ENCODE peak calls at places on chromosomes 11 and 22, in nine cellular contexts. D is suprapubic skin; U is pancreas; S is lower lobe of right lung; E is endothelial cell of umbilical vein; Q is HCT116; N is CD8-positive, alpha-beta T cell; L is uterus; T is endodermal cell. Y is an unnamed sample. For H3K4me1 and H3K36me3, the result is how much of the 10 kb centered on the place peaks cover.

GRCh38 chr11:26841818-26842457 is 120.1 kb upstream of the SLC5A12 start:
- DNase-seq in U (no peak), E (no peak), L (no peak), T (no peak), Q (no peak), D (no peak), N (no peak), S (no peak), Y (no peak)

GRCh38 chr22:37638351-37639069 is 959 bp upstream of the SH3BP1 start:
- DNase-seq in S (no peak), D (no peak), T (peak), U (no peak), E (no peak), N (peak), Q (no peak), L (no peak), Y (no peak)

GRCh38 chr11:33685061-33685460 is 15.6 kb downstream of the C11orf91 start:
- DNase-seq in E (no peak), N (no peak), L (no peak), Q (no peak), T (no peak), D (no peak), S (no peak), U (no peak), Y (no peak)

GRCh38 chr22:43257549-43257948 is 70.6 kb upstream of the TTLL12 start:
- DNase-seq in S (no peak), E (peak), L (no peak), T (no peak), N (no peak), Q (no peak), D (no peak), U (no peak), Y (no peak)

GRCh38 chr22:47433627-47434026 is 671.2 kb downstream of the TBC1D22A start:
- DNase-seq in Q (no peak), S (no peak), E (no peak), D (no peak), T (no peak), U (no peak), N (no peak), L (no peak), Y (no peak)

GRCh38 chr11:61602775-61603569 is 22.1 kb upstream of the SYT7 start:
- DNase-seq in T (no peak), E (no peak), L (peak), D (peak), N (no peak), U (peak), S (no peak), Q (peak), Y (no peak)

GRCh38 chr11:125020342-125020741 is 42.8 kb upstream of the SLC37A2 start:
- DNase-seq in U (no peak), T (no peak), S (no peak), Q (no peak), E (no peak), L (no peak), D (no peak), N (no peak), Y (no peak)

GRCh38 chr11:9617960-9618359 is 44.5 kb downstream of the WEE1 start:
- DNase-seq in T (no peak), Q (no peak), U (no peak), L (no peak), S (no peak), D (no peak), E (no peak), N (no peak), Y (no peak)

GRCh38 chr11:18329196-18329870 is 7.0 kb downstream of the GTF2H1 start:
- DNase-seq in L (no peak), U (no peak), T (no peak), E (no peak), Q (no peak), D (no peak), S (no peak), N (no peak), Y (no peak)

GRCh38 chr11:119691020-119691666 is 37.9 kb downstream of the NECTIN1 start:
- DNase-seq in D (no peak), Q (no peak), S (no peak), T (no peak), L (no peak), N (peak), U (no peak), E (no peak), Y (no peak)

GRCh38 chr22:29231971-29232959 is 26.6 kb downstream of the EMID1 start:
- DNase-seq in L (no peak), T (no peak), U (peak), S (no peak), E (peak), D (no peak), N (no peak), Q (no peak), Y (no peak)

GRCh38 chr11:63838150-63838681 is 694 bp upstream of the MARK2 start:
- DNase-seq in L (peak), Q (no peak), E (no peak), U (no peak), D (no peak), S (no peak), N (no peak), T (no peak), Y (no peak)

GRCh38 chr22:25563757-25564319 is 637 bp upstream of the GRK3 start:
- DNase-seq in D (no peak), T (no peak), L (peak), S (peak), N (no peak), E (peak), U (no peak), Q (no peak), Y (peak)

GRCh38 chr11:74000307-74000630 is 8.6 kb downstream of the UCP3 start:
- DNase-seq in S (no peak), T (peak), L (no peak), N (no peak), Q (no peak), E (no peak), U (no peak), D (no peak), Y (no peak)

GRCh38 chr11:117454564-117454917 is 126.9 kb downstream of the CEP164 start:
- DNase-seq in S (no peak), L (no peak), U (no peak), N (no peak), E (no peak), D (no peak), Q (no peak), T (no peak), Y (no peak)

GRCh38 chr11:75966546-75967287 is 151.7 kb downstream of the UVRAG start:
- DNase-seq in Q (peak), L (no peak), D (no peak), U (no peak), S (no peak), T (no peak), E (peak), N (no peak), Y (no peak)

GRCh38 chr11:69718147-69718546 is 14.3 kb upstream of the FGF19 start:
- DNase-seq in L (no peak), D (no peak), Q (no peak), N (no peak), E (peak), U (no peak), S (no peak), T (peak), Y (peak)

GRCh38 chr11:130070109-130070828 is 575 bp downstream of the APLP2 start:
- DNase-seq in U (peak), D (peak), L (peak), S (peak), N (peak), Q (no peak), T (no peak), E (peak), Y (peak)

GRCh38 chr11:100584201-100584600 is 102.9 kb upstream of the ARHGAP42 start:
- DNase-seq in N (no peak), S (no peak), L (no peak), E (no peak), D (no peak), T (no peak), Q (no peak), U (no peak), Y (no peak)

GRCh38 chr11:83024270-83024854 is 47.3 kb downstream of the RAB30 start:
- DNase-seq in E (no peak), N (no peak), D (no peak), S (no peak), U (no peak), L (no peak), Q (no peak), T (no peak), Y (no peak)

GRCh38 chr11:69249641-69250502 is 44.1 kb upstream of the MYEOV start:
- DNase-seq in Q (no peak), T (peak), L (no peak), E (no peak), N (no peak), D (peak), U (no peak), S (peak), Y (peak)

GRCh38 chr11:82521427-82521826 is 212.2 kb downstream of the FAM181B start:
- DNase-seq in Q (no peak), N (no peak), U (no peak), T (no peak), L (no peak), S (no peak), E (no peak), D (no peak), Y (no peak)

GRCh38 chr22:48843640-48844039 is 984.0 kb downstream of the BRD1 start:
- DNase-seq in Q (no peak), T (no peak), D (no peak), N (no peak), S (no peak), U (no peak), E (no peak), L (no peak), Y (no peak)

GRCh38 chr11:16979708-16980622 is 34.2 kb downstream of the PLEKHA7 start:
- DNase-seq in Q (no peak), U (no peak), S (no peak), N (no peak), T (no peak), D (no peak), L (no peak), E (no peak), Y (no peak)

GRCh38 chr11:47336595-47336994 is 15.9 kb downstream of the MYBPC3 start:
- DNase-seq in N (peak), D (no peak), L (no peak), U (no peak), T (no peak), S (no peak), E (no peak), Q (no peak), Y (no peak)

GRCh38 chr11:102452461-102453285 is at the start of gene TMEM123:
- DNase-seq in E (peak), U (peak), N (peak), Q (peak), T (peak), S (peak), D (peak), L (peak), Y (peak)

GRCh38 chr11:88552377-88553029 is 215.0 kb upstream of the CTSC start:
- DNase-seq in T (peak), U (peak), D (no peak), Q (peak), S (peak), L (no peak), E (no peak), N (peak), Y (peak)

GRCh38 chr11:30919389-30920172 is 333.4 kb upstream of the MPPED2 start:
- DNase-seq in S (no peak), T (no peak), E (no peak), D (no peak), U (no peak), N (no peak), L (no peak), Q (no peak), Y (no peak)

GRCh38 chr11:134980819-134981710 is 569.0 kb upstream of the B3GAT1 start:
- DNase-seq in Q (no peak), L (no peak), S (no peak), E (no peak), D (peak), N (no peak), T (no peak), U (no peak), Y (no peak)

GRCh38 chr22:36493690-36494110 is 12.3 kb upstream of the TXN2 start:
- DNase-seq in T (no peak), D (no peak), N (no peak), U (no peak), Q (no peak), L (no peak), E (no peak), S (peak), Y (no peak)

GRCh38 chr11:45500457-45500856 is 165.0 kb downstream of the CHST1 start:
- DNase-seq in U (no peak), Q (no peak), T (peak), N (no peak), S (no peak), E (no peak), L (no peak), D (peak), Y (no peak)

DNA sequence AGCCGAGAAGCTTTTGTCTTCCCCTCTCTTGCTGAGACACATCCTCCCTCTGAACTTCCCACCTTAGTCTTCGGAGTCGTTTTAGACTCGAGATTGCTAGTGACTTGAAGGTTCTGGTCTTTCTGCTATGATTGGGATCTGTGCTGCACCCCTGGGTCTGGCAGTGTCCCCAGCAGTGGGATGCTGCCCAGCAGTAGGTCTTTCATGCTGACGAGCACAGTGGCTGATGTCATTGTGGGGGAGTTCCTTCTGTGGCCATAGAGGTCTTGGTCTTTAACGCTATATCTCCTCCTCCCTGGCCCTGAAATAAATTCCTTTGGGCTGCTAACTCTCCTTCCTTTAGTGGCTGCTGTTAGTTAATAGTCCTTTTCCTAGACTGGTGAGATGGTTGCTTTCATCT is 136.3 kb downstream of the TEAD1 start:
- DNase-seq in N (no peak), Q (no peak), D (no peak), L (peak), U (no peak), S (no peak), E (no peak), T (peak), Y (no peak)
- H3K4me1 ChIP-seq in N (under half), Q (half or more), D (half or more), L (under half), U (under half), S (under half), E (under half), T (under half), Y (half or more)

DNA sequence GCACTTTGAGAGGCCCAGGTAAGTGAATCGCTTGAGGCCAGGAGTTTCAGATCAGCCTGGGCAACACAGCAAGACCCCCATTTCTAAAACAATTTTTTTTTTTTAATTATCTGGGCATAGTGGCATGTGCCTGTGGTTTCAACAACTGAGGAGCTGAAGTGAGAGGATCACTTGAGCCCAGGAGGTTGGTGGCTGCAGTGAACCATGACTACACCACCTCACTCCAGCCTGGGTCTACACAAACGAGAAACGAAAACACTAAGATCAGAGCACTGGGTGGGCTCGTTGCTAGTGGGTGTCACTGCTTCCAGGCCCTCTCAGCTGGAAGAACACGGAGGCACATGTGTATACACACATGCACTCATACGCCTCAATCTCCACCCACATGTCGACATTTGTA is 4.1 kb upstream of the MOB2 start:
- DNase-seq in E (no peak), T (no peak), S (no peak), N (no peak), Q (no peak), D (no peak), U (no peak), L (no peak), Y (no peak)
- TF ChIP-seq CTCF in E (no peak), T (no peak), S (no peak), N (no peak), Q (no peak), D (no peak), U (no peak), L (no peak), Y (no peak)

GRCh38 chr11:3369366-3369765 is 9.6 kb downstream of the ZNF195 start:
- DNase-seq in N (no peak), Q (no peak), S (no peak), U (no peak), L (no peak), T (no peak), E (no peak), D (no peak), Y (no peak)

GRCh38 chr11:3375552-3375951 is 3.4 kb downstream of the ZNF195 start:
- DNase-seq in S (no peak), Q (no peak), T (no peak), D (no peak), U (no peak), N (no peak), E (no peak), L (no peak), Y (no peak)

GRCh38 chr11:3368199-3368598 is 10.7 kb downstream of the ZNF195 start:
- DNase-seq in Q (no peak), T (no peak), E (no peak), N (no peak), D (no peak), L (no peak), S (no peak), U (no peak), Y (no peak)

GRCh38 chr11:3367221-3367620 is 11.7 kb downstream of the ZNF195 start:
- DNase-seq in D (no peak), L (no peak), S (no peak), U (no peak), Q (no peak), T (no peak), N (no peak), E (no peak), Y (no peak)

GRCh38 chr11:3370268-3370870 is 8.6 kb downstream of the ZNF195 start:
- DNase-seq in D (no peak), E (no peak), T (no peak), S (no peak), U (no peak), L (no peak), N (no peak), Q (no peak), Y (no peak)
- H3K36me3 ChIP-seq in D (half or more), E (under half), T (half or more), S (half or more), U (under half), L (under half), N (under half), Q (half or more), Y (under half)

GRCh38 chr22:17912942-17913704 is 111.2 kb downstream of the MICAL3 start:
- DNase-seq in Q (no peak), T (peak), E (no peak), D (no peak), U (no peak), S (no peak), N (no peak), L (no peak), Y (no peak)

GRCh38 chr22:17914474-17914873 is 109.9 kb downstream of the MICAL3 start:
- DNase-seq in L (no peak), T (no peak), U (no peak), N (no peak), E (no peak), D (no peak), S (no peak), Q (no peak), Y (no peak)

GRCh38 chr22:17915676-17916075 is 108.7 kb downstream of the MICAL3 start:
- DNase-seq in T (no peak), Q (no peak), S (no peak), D (no peak), E (no peak), L (no peak), N (no peak), U (no peak), Y (no peak)

GRCh38 chr22:17915188-17915587 is 109.2 kb downstream of the MICAL3 start:
- DNase-seq in N (no peak), S (no peak), T (no peak), Q (no peak), E (no peak), D (no peak), U (no peak), L (no peak), Y (no peak)

GRCh38 chr22:17913705-17914282 is 110.6 kb downstream of the MICAL3 start:
- DNase-seq in L (no peak), U (no peak), Q (no peak), D (no peak), E (no peak), N (no peak), T (no peak), S (no peak), Y (no peak)
- H3K4me1 ChIP-seq in L (under half), U (under half), Q (under half), D (under half), E (under half), N (under half), T (under half), S (under half), Y (under half)

GRCh38 chr11:114496915-114497314 is 57.6 kb downstream of the REXO2 start:
- DNase-seq in L (no peak), E (no peak), U (no peak), S (no peak), D (no peak), T (no peak), Q (no peak), N (no peak), Y (peak)
- TF ChIP-seq CTCF in L (no peak), E (no peak), U (no peak), S (no peak), D (no peak), T (peak), Q (no peak), N (no peak), Y (peak)